ENCODE peak calls at places on chromosome 15, in eight cellular contexts. K is A549, I is HepG2, M is IMR-90, D is SK-N-SH, V is HCT116, J is K562, B is H1. Z is an unnamed sample.

GRCh38 chr15:79283252-79284048 is 928 bp downstream of the ANKRD34C start:
- DNase-seq in K (peak), I (no peak), M (peak), D (peak), V (no peak), J (peak), B (peak), Z (no peak)

GRCh38 chr15:81914734-81915234 is 131.0 kb downstream of the MEX3B start:
- DNase-seq in K (no peak), I (no peak), M (no peak), D (peak), V (no peak), J (no peak), B (no peak), Z (no peak)

GRCh38 chr15:75799190-75799589 is 44.1 kb upstream of the UBE2Q2 start:
- DNase-seq in K (no peak), I (no peak), M (no peak), D (no peak), V (no peak), J (no peak), B (no peak), Z (no peak)

GRCh38 chr15:42918047-42918446 is 2.5 kb downstream of the TTBK2 start:
- DNase-seq in K (no peak), I (no peak), M (no peak), D (no peak), V (no peak), J (no peak), B (no peak), Z (no peak)

GRCh38 chr15:29035571-29036285 is 150.0 kb downstream of the APBA2 start:
- DNase-seq in K (no peak), I (no peak), M (no peak), D (no peak), V (no peak), J (no peak), B (no peak), Z (no peak)

GRCh38 chr15:43912991-43913927 is 86.5 kb downstream of the WDR76 start:
- DNase-seq in K (peak), I (peak), M (peak), D (no peak), V (peak), J (no peak), B (no peak), Z (no peak)

GRCh38 chr15:66126057-66126855 is 127.3 kb downstream of the MEGF11 start:
- DNase-seq in K (no peak), I (no peak), M (no peak), D (no peak), V (no peak), J (no peak), B (no peak), Z (no peak)

GRCh38 chr15:59283717-59284336 is 77.2 kb downstream of the LDHAL6B start:
- DNase-seq in K (peak), I (peak), M (no peak), D (no peak), V (peak), J (no peak), B (no peak), Z (no peak)

GRCh38 chr15:39580630-39581500 is at the start of gene THBS1:
- DNase-seq in K (peak), I (peak), M (peak), D (peak), V (no peak), J (no peak), B (peak), Z (no peak)

GRCh38 chr15:81473177-81473576 is 99.2 kb upstream of the TMC3 start:
- DNase-seq in K (no peak), I (no peak), M (no peak), D (no peak), V (no peak), J (no peak), B (no peak), Z (no peak)

GRCh38 chr15:33135355-33135781 is 59.1 kb downstream of the FMN1 start:
- DNase-seq in K (no peak), I (no peak), M (no peak), D (no peak), V (no peak), J (no peak), B (no peak), Z (no peak)

GRCh38 chr15:88986949-88987589 is 73.9 kb upstream of the MFGE8 start:
- DNase-seq in K (no peak), I (no peak), M (no peak), D (no peak), V (no peak), J (peak), B (peak), Z (no peak)

GRCh38 chr15:70602834-70603560 is 160.4 kb downstream of the UACA start:
- DNase-seq in K (no peak), I (no peak), M (no peak), D (no peak), V (no peak), J (no peak), B (no peak), Z (no peak)

GRCh38 chr15:66655997-66656396 is 46.0 kb upstream of the SMAD6 start:
- DNase-seq in K (no peak), I (no peak), M (no peak), D (no peak), V (no peak), J (no peak), B (no peak), Z (no peak)

GRCh38 chr15:100635406-100636071 is 33.1 kb downstream of the ASB7 start:
- DNase-seq in K (no peak), I (no peak), M (no peak), D (no peak), V (no peak), J (no peak), B (no peak), Z (no peak)
- H3K27ac ChIP-seq in K (no peak), I (no peak), M (no peak), D (no peak), V (no peak), J (no peak), B (no peak), Z (no peak)

GRCh38 chr15:95018888-95019545 is 787.7 kb downstream of the MCTP2 start:
- DNase-seq in K (no peak), I (no peak), M (peak), D (no peak), V (no peak), J (peak), B (no peak), Z (no peak)
- TF ChIP-seq RAD21 in K (no peak), I (no peak), M (no peak), D (no peak), V (no peak), J (no peak), B (no peak), Z (no peak)

GRCh38 chr15:74373056-74373650 is 5.7 kb upstream of the CYP11A1 start:
- DNase-seq in K (no peak), I (no peak), M (no peak), D (no peak), V (no peak), J (no peak), B (no peak), Z (no peak)

GRCh38 chr15:74369084-74369745 is 1.8 kb upstream of the CYP11A1 start:
- DNase-seq in K (no peak), I (no peak), M (no peak), D (no peak), V (no peak), J (peak), B (no peak), Z (no peak)

GRCh38 chr15:74369756-74370155 is 2.3 kb upstream of the CYP11A1 start:
- DNase-seq in K (no peak), I (no peak), M (no peak), D (no peak), V (no peak), J (no peak), B (no peak), Z (no peak)

GRCh38 chr15:74368121-74368520 is 675 bp upstream of the CYP11A1 start:
- DNase-seq in K (no peak), I (no peak), M (no peak), D (no peak), V (no peak), J (no peak), B (no peak), Z (no peak)

GRCh38 chr15:74370471-74370870 is 3.0 kb upstream of the CYP11A1 start:
- DNase-seq in K (no peak), I (no peak), M (no peak), D (no peak), V (no peak), J (no peak), B (no peak), Z (no peak)
- H3K27ac ChIP-seq in K (no peak), I (no peak), M (no peak), D (no peak), V (no peak), J (no peak), B (no peak), Z (no peak)

GRCh38 chr15:78004919-78005634 is 72.4 kb downstream of the TBC1D2B start:
- DNase-seq in K (no peak), I (no peak), M (peak), D (peak), V (no peak), J (no peak), B (no peak), Z (no peak)
- TF ChIP-seq RAD21 in K (no peak), I (no peak), M (peak), D (peak), V (no peak), J (no peak), B (no peak), Z (no peak)

DNA sequence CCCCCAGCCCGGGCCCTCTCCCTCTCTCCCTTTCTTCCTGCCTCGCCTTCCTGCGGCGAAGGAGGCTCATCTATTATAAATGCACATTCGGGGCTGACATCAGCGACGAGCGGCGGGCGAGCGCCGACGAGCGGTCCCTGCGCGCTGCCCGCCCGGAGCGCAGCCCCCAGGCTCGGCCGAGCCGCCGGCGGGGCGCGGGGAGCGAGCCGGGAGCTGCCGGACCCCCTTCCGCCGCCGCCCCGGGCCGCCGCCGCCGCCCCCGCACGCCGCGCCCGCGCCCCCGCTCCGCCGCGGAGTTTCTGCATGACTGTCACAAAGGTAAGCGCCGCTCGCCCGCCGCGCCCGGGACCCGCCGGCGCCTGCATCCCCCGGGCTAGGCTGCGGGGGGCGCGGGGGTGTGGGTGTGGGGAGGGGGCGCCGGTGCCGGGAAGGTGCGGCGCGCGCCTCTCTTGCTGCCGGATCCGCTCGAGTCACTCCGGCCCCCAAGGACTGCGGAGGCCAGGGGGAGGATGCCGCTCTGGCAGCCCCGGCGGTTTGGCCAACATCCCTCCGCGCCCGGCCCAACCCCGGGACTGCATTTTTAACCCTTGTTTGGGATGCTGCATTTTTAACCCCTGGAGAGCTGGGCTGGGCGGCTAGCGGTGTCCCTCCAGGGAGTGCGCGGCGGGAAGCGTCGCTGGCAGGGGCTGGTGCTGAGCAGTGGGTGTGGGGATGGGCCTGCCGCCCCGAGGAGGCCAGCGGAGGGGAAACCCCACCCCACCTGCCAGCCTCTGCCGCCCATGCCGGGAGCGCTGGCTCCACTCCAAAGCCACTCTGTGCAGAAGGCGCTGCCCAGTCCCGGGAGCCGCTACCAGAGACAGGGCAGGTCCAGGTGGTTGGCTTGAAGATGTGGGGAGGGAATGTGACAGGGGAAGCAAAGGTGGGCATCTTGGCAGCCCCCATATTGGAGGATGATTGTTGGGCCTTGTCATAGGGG is at the start of gene CORO2B:
- DNase-seq in K (peak), I (no peak), M (peak), D (peak), V (no peak), J (no peak), B (peak), Z (no peak)
- H3K27ac ChIP-seq in K (peak), I (no peak), M (peak), D (no peak), V (peak), J (no peak), B (no peak), Z (no peak)

GRCh38 chr15:56052389-56053045 is 59.1 kb upstream of the NEDD4 start:
- DNase-seq in K (peak), I (peak), M (peak), D (peak), V (peak), J (peak), B (no peak), Z (no peak)
- TF ChIP-seq RAD21 in K (peak), I (no peak), M (peak), D (peak), V (peak), J (peak), B (peak), Z (peak)

GRCh38 chr15:98771444-98772059 is 123.2 kb downstream of the IGF1R start:
- DNase-seq in K (no peak), I (no peak), M (peak), D (no peak), V (no peak), J (no peak), B (no peak), Z (no peak)

GRCh38 chr15:98769867-98770266 is 121.5 kb downstream of the IGF1R start:
- DNase-seq in K (no peak), I (no peak), M (no peak), D (no peak), V (no peak), J (no peak), B (no peak), Z (no peak)

GRCh38 chr15:98773616-98774015 is 125.3 kb downstream of the IGF1R start:
- DNase-seq in K (no peak), I (no peak), M (no peak), D (no peak), V (no peak), J (no peak), B (no peak), Z (no peak)

GRCh38 chr15:98772895-98773294 is 124.6 kb downstream of the IGF1R start:
- DNase-seq in K (no peak), I (no peak), M (no peak), D (no peak), V (no peak), J (no peak), B (no peak), Z (no peak)

DNA sequence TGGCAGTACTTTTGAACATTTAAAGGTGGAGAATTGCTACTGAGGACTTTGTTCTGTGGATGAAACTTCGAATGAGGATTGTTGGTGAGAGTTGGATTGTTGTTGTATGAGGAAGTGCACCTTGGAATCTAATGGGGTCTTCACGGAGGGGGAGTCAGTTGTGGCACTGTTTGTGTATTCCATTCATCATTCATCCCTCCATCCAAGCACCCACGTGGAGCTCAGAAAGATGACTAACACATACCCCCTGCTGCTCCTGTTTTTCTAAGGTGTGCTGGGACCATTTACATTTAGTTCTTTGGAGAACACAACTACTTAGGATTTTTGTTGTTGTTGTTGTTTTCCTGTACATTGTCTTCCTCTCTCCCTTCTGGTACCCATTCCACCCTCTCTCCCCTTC is 122.6 kb downstream of the IGF1R start:
- DNase-seq in K (no peak), I (no peak), M (no peak), D (no peak), V (no peak), J (no peak), B (no peak), Z (no peak)
- H3K27ac ChIP-seq in K (no peak), I (no peak), M (no peak), D (no peak), V (no peak), J (no peak), B (no peak), Z (no peak)

GRCh38 chr15:63848881-63849551 is 15.3 kb upstream of the HERC1 start:
- DNase-seq in K (no peak), I (no peak), M (no peak), D (no peak), V (no peak), J (no peak), B (no peak), Z (no peak)
- TF ChIP-seq RAD21 in K (no peak), I (no peak), M (no peak), D (no peak), V (no peak), J (no peak), B (no peak), Z (no peak)

GRCh38 chr15:60969658-60970057 is 259.4 kb downstream of the RORA start:
- DNase-seq in K (no peak), I (no peak), M (no peak), D (no peak), V (no peak), J (no peak), B (no peak), Z (no peak)

GRCh38 chr15:60972301-60972700 is 256.8 kb downstream of the RORA start:
- DNase-seq in K (no peak), I (no peak), M (peak), D (no peak), V (no peak), J (no peak), B (no peak), Z (no peak)

GRCh38 chr15:60971719-60972118 is 257.4 kb downstream of the RORA start:
- DNase-seq in K (no peak), I (no peak), M (no peak), D (no peak), V (no peak), J (no peak), B (no peak), Z (no peak)

GRCh38 chr15:60972866-60973265 is 256.2 kb downstream of the RORA start:
- DNase-seq in K (no peak), I (no peak), M (peak), D (no peak), V (no peak), J (peak), B (no peak), Z (no peak)

GRCh38 chr15:60970246-60971170 is 258.6 kb downstream of the RORA start:
- DNase-seq in K (no peak), I (no peak), M (peak), D (no peak), V (no peak), J (no peak), B (no peak), Z (no peak)
- H3K27ac ChIP-seq in K (no peak), I (no peak), M (peak), D (no peak), V (no peak), J (no peak), B (no peak), Z (no peak)

DNA sequence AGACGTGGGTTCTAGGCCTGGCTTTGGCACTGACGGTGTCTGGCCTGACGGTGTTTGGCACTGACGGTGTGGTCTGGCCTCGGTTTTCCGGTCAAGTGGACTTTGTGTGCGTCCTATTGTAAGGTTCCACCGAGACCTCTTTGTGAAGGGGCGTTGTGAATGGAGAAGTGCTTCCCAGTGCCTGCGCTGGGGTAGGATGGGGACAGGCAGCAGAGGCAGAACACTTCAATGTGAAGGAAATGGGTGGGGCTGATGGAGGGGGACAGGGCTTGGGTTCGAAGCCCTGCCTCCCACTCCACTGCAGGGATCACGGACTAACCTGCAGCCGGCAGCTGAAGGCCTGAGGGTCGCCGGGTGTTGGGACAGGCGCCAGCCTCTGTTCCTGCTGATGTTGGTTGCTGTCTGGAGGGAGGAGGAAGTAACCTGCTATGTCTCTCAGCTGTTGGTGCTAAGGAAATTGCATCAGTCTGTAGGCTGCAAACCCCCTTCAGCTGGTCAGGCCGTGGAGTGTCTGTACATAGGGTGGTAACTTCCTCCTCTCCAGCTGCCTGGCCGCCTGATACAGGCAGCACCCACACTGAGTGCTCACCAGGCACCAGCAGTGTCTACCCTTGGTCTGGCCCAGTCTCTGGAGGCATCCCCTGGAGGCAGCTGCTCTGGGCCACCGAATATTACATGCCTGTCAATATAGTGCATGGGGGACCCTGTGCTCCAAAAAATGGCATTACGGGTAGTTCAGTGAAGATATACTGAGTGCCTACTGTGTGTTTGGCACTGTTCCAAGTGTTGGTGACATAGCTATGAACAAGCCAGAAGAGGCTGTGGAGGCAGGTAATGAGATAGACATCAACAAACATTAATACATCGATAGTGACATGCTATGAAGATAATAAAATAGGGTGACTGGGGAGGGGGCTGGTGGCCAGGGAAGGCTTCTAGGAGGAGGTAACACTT is 1.1 kb downstream of the TM6SF1 start:
- DNase-seq in K (no peak), I (no peak), M (peak), D (peak), V (no peak), J (no peak), B (no peak), Z (peak)
- TF ChIP-seq RAD21 in K (no peak), I (no peak), M (no peak), D (no peak), V (no peak), J (peak), B (no peak), Z (no peak)

Z was measured in GM12878.